ENCODE peak calls at places on chromosomes 7 and 10, in four cellular contexts. Y, U, J and K are unnamed samples.

GRCh38 chr7:132092106-132092505 is 484.2 kb downstream of the PLXNA4 start:
- DNase-seq in J (no peak), Y (no peak), U (no peak), K (no peak)

GRCh38 chr10:33234779-33235178 is 99.7 kb downstream of the NRP1 start:
- DNase-seq in J (peak), U (no peak), Y (peak), K (no peak)

GRCh38 chr10:13636776-13637175 is 50.0 kb downstream of the PRPF18 start:
- DNase-seq in J (peak), Y (no peak), U (no peak), K (no peak)

GRCh38 chr7:96397936-96398596 is 76.2 kb upstream of the SLC25A13 start:
- DNase-seq in Y (peak), J (no peak), U (no peak), K (no peak)

GRCh38 chr7:77791336-77791735 is 6.9 kb downstream of the TMEM60 start:
- DNase-seq in Y (no peak), U (no peak), J (no peak), K (no peak)

GRCh38 chr7:122847871-122848473 is 38.3 kb downstream of the CADPS2 start:
- DNase-seq in J (no peak), Y (no peak), U (no peak), K (no peak)

GRCh38 chr10:113084031-113084430 is 134.0 kb downstream of the TCF7L2 start:
- DNase-seq in Y (no peak), J (no peak), U (no peak), K (no peak)

GRCh38 chr10:32256613-32257437 is 90.1 kb downstream of the EPC1 start:
- DNase-seq in Y (peak), J (peak), U (peak), K (peak)

GRCh38 chr7:135490783-135491182 is 19.1 kb downstream of the CNOT4 start:
- DNase-seq in Y (no peak), J (peak), U (no peak), K (no peak)

GRCh38 chr7:32079530-32079929 is 9.3 kb upstream of the PDE1C start:
- DNase-seq in U (peak), Y (no peak), J (no peak), K (no peak)

GRCh38 chr10:44949915-44950314 is 9.7 kb upstream of the RASSF4 start:
- DNase-seq in Y (no peak), J (no peak), U (no peak), K (no peak)

GRCh38 chr7:5677538-5678294 is 103.7 kb downstream of the RNF216 start:
- DNase-seq in U (peak), Y (peak), J (peak), K (peak)

GRCh38 chr10:66822801-66823200 is 103.0 kb upstream of the LRRTM3 start:
- DNase-seq in J (no peak), Y (no peak), U (no peak), K (no peak)

GRCh38 chr7:27386581-27386980 is 144.0 kb downstream of the EVX1 start:
- DNase-seq in Y (no peak), U (no peak), J (no peak), K (no peak)

GRCh38 chr7:23971031-23971430 is 261.0 kb downstream of the STK31 start:
- DNase-seq in U (no peak), Y (no peak), J (no peak), K (no peak)

GRCh38 chr10:10552948-10553347 is 464.7 kb upstream of the CELF2 start:
- DNase-seq in Y (no peak), J (no peak), U (no peak), K (no peak)

GRCh38 chr10:47101196-47101595 is 190.0 kb downstream of the PTPN20 start:
- DNase-seq in J (no peak), U (no peak), Y (no peak), K (no peak)

GRCh38 chr7:14639801-14640200 is 262.8 kb downstream of the DGKB start:
- DNase-seq in Y (no peak), U (no peak), J (no peak), K (no peak)

GRCh38 chr7:98360221-98361124 is 40.4 kb downstream of the BAIAP2L1 start:
- DNase-seq in U (no peak), Y (no peak), J (no peak), K (no peak)

GRCh38 chr7:120064565-120064964 is 208.4 kb upstream of the KCND2 start:
- DNase-seq in U (no peak), Y (no peak), J (peak), K (no peak)

GRCh38 chr10:122060250-122060649 is 71.3 kb downstream of the TACC2 start:
- DNase-seq in J (peak), Y (no peak), U (no peak), K (no peak)

GRCh38 chr10:43861966-43862751 is 213.5 kb upstream of the ZNF32 start:
- DNase-seq in J (peak), U (no peak), Y (no peak), K (no peak)

GRCh38 chr7:98719396-98719795 is 102.3 kb downstream of the NPTX2 start:
- DNase-seq in U (no peak), Y (no peak), J (no peak), K (no peak)

GRCh38 chr7:101315336-101315735 is 6.3 kb downstream of the IFT22 start:
- DNase-seq in Y (peak), U (no peak), J (peak), K (peak)

GRCh38 chr7:140585333-140585732 is 55.3 kb downstream of the DENND2A start:
- DNase-seq in Y (no peak), J (no peak), U (no peak), K (no peak)

GRCh38 chr7:24910551-24911212 is 69.3 kb downstream of the OSBPL3 start:
- DNase-seq in J (no peak), Y (no peak), U (no peak), K (no peak)

GRCh38 chr7:82700739-82701138 is 257.2 kb upstream of the CACNA2D1 start:
- DNase-seq in J (no peak), U (no peak), Y (no peak), K (no peak)

GRCh38 chr7:30240401-30240800 is 44.0 kb upstream of the ZNRF2 start:
- DNase-seq in Y (no peak), J (no peak), U (no peak), K (no peak)

GRCh38 chr10:33542747-33543505 is 208.5 kb upstream of the NRP1 start:
- DNase-seq in U (no peak), Y (no peak), J (peak), K (no peak)

GRCh38 chr10:43884516-43885105 is 235.9 kb upstream of the ZNF32 start:
- DNase-seq in J (no peak), Y (no peak), U (no peak), K (no peak)

GRCh38 chr10:12583891-12584595 is 234.7 kb downstream of the CAMK1D start:
- DNase-seq in U (no peak), J (no peak), Y (no peak), K (no peak)

GRCh38 chr10:110363572-110364411 is 59.1 kb upstream of the SMNDC1 start:
- DNase-seq in J (no peak), U (no peak), Y (no peak), K (no peak)

GRCh38 chr10:44865289-44865671 is 45.9 kb upstream of the TMEM72 start:
- DNase-seq in U (peak), Y (no peak), J (no peak), K (no peak)

GRCh38 chr7:112411186-112411795 is 39.0 kb upstream of the IFRD1 start:
- DNase-seq in U (no peak), J (peak), Y (no peak), K (no peak)

GRCh38 chr10:50033481-50033880 is 34.3 kb upstream of the WASHC2A start:
- DNase-seq in U (no peak), Y (no peak), J (peak), K (no peak)

DNA sequence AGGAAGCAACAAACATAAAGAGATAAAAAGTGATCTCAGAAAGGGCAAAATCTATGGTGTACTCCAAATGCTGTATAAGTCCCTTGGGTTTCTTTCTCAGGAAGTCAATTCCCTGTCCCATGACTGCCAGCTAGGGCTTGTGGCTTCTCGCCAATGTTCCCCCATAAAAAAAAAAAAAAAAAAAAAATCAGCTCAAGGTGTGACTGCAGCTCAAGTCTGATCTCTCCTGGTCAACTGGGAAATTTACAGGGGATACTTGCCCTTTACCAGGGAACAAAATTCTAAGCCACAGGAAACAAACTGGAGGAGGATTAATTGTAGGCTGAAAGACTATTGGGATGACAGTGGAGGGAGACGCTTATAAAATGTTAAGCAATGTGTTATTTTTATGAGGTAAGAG is 76.0 kb downstream of the PCGF5 start:
- DNase-seq in U (no peak), Y (no peak), J (peak), K (no peak)
- TF ChIP-seq CTCF in U (no peak), Y (peak), J (peak), K (no peak)

DNA sequence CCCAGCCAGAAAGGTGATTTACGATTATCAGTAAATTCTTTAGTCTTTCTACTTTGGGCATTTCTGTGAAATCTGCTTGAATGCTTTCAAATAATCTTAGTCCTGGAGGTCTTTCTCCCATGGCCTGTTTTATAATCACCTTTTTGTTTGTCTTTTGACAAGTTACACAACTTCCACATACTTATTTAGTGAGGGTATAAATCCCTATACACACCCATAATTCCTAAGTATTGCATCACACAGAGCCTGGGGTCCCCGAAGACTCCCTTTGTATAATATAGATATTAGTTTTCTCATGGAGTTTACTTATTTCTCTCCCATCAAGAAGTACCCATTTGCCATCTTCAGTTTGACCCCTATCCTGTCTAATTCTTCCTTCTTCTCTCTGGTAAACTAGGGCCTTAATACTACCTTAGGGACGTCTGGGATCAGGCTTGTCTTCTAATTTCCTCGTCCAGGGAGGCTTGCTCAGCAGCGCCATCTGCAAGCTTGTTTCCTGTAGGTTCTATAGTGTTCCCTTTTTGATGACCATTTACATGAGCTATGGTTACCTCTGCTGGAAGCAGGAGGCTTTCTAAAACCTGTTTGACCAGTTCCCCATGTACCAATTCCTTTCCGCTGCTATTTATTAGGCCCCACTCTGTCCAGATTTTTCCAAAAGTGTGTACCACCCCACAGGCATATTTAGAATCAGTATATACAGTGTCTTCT is 8.1 kb downstream of the DNAH11 start:
- DNase-seq in Y (no peak), U (no peak), J (peak), K (no peak)
- TF ChIP-seq CTCF in Y (no peak), U (no peak), J (no peak), K (no peak)

GRCh38 chr7:100126931-100127865 is at the start of gene MBLAC1:
- DNase-seq in Y (peak), J (peak), U (peak), K (peak)
- TF ChIP-seq CTCF in Y (no peak), J (no peak), U (no peak), K (no peak)

DNA sequence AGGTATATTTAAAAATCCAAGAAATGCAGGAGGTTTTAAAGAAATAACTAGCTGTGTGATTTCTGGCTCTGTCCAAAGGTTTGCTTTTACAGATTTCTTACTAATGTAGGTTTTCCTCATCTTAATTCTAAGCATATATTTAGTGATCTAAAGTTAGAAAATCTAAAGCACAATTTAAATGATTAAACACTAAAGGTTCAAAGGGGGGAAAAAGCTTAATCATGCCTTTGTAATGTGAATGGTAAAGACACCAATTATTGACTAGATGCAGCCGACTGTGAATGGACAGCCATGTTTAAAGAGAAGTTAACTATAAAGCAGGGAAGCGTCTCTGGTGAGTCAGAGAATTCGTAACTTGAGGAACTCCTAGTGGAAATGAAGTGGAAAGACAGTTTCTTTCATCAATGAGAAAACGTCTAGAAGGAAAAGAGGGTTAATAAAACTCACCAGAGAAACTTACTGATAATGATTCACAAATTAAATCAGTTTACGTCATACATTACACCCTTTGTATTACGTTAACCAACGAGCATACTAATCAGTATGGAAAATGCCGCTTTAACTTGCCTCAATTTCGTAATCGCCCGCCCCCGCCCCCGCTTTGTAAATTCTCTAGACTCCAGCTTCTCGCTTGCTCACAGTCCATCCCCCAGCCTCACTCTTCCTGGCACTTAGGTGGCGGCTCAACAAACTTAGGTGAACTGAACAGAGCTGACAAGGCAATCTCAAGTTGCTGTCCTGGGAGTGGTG is 1.1 kb upstream of the HBP1 start:
- DNase-seq in J (peak), Y (peak), U (peak), K (peak)
- TF ChIP-seq CTCF in J (peak), Y (peak), U (peak), K (no peak)

DNA sequence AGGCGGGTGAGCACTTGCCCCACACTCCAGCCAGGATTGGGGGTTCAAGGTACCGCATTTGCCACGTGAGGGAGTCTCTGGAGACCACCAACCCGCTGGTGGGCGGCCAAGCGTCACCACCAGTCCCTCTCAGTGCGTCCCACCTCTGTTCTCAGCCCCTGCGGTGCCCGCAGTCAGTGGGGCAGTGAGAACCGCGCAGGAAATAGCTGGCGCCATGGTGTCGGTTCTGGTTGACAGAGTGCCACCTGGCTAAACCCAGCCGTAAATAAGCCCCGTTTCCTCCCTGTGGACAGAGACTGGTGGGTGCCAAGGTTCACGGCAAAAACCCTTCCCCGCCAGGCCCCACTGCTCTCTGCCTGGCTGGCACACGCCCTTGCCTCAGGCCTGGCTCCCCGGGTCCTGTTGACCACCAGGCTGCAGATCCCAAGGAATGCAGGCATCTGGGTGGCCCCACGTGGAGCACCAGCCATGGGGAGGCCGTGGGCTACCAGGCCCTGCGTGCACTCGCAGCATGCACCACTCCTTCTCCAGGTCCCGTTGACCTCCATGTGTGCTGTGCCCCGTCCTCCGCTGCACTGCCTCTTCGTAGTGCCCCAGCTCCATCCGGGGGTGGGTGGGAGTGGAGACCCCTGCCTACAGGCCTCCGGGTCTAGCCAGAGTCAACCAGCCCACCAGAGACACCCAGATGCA is 140.0 kb downstream of the LHPP start:
- DNase-seq in Y (no peak), U (no peak), J (no peak), K (no peak)
- TF ChIP-seq CTCF in Y (no peak), U (no peak), J (no peak), K (no peak)

GRCh38 chr10:125089486-125089885 is 70.9 kb downstream of the CTBP2 start:
- DNase-seq in J (no peak), Y (no peak), U (no peak), K (no peak)

GRCh38 chr10:125087191-125087896 is 73.0 kb downstream of the CTBP2 start:
- DNase-seq in Y (no peak), J (no peak), U (no peak), K (no peak)

GRCh38 chr10:125086716-125087115 is 73.6 kb downstream of the CTBP2 start:
- DNase-seq in J (no peak), U (no peak), Y (no peak), K (no peak)

GRCh38 chr10:125085281-125085680 is 75.1 kb downstream of the CTBP2 start:
- DNase-seq in U (no peak), J (no peak), Y (no peak), K (no peak)

DNA sequence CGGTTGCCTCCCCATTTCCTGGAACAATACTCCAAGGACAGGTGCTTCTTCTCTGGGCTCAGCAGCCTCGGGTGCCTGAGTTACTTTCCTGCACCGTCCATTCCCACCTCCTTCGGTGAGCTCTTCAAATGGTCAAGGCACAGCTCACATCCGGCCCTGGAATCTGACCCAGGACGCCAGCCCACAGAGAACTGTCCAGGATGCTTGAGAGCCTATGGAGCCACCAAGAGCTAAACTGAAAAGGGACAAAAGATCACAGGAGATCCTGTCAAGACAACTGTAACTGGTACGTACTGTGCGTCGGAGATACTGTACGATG is 72.5 kb downstream of the CTBP2 start:
- DNase-seq in J (no peak), Y (no peak), U (no peak), K (no peak)
- TF ChIP-seq CTCF in J (no peak), Y (no peak), U (no peak), K (no peak)

GRCh38 chr7:85019778-85020177 is 167.1 kb downstream of the SEMA3D start:
- DNase-seq in Y (no peak), U (no peak), J (no peak), K (no peak)

GRCh38 chr7:85018498-85018897 is 168.4 kb downstream of the SEMA3D start:
- DNase-seq in J (peak), U (no peak), Y (no peak), K (no peak)

GRCh38 chr7:85019176-85019575 is 167.7 kb downstream of the SEMA3D start:
- DNase-seq in U (no peak), J (no peak), Y (no peak), K (no peak)

GRCh38 chr7:85010306-85010705 is 176.6 kb downstream of the SEMA3D start:
- DNase-seq in U (no peak), J (no peak), Y (no peak), K (no peak)

DNA sequence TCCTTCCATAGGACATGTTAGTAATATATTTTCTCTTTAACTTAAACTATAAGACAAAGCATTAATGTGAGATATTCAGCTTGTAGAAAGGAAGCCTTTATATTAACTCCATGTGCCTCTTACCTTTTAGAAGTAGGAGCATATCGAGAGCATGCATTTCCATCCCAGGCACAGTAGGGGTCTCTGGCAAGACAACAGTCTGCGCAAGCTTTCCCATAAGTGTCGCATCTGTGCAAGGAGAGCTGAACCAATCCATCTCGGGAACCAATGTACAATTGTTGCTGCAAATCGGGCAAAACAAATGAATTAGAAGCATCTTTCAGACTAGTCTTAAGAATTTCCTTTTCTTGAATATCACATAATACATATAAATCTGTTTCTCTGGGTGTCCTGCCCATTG is 171.9 kb downstream of the SEMA3D start:
- DNase-seq in U (no peak), J (no peak), Y (no peak), K (no peak)
- TF ChIP-seq CTCF in U (no peak), J (no peak), Y (peak), K (no peak)

GRCh38 chr10:114087255-114087654 is 43.6 kb downstream of the ADRB1 start:
- DNase-seq in J (no peak), Y (no peak), U (no peak), K (no peak)
- TF ChIP-seq CTCF in J (no peak), Y (no peak), U (no peak), K (no peak)